ENCODE peak calls at places on chromosomes 12 and 14, in six cellular contexts. One of them, this sample, is unnamed.

GRCh38 chr12:59093090-59093489 is 172.8 kb upstream of the LRIG3 start:
- DNase-seq in cerebellum: no peak
- DNase-seq in activated CD8-positive, alpha-beta T cell treated with anti-CD3 and anti-CD28 coated beads, Interleukin-2, amount 10 ng/mL, durations not matched to agents 7 days and 5 days: no peak
- DNase-seq in activated CD8-positive, alpha-beta memory T cell treated with anti-CD3 and anti-CD28 coated beads, Interleukin-2, amount 50 U/mL, for 4 hours: no peak
- DNase-seq in cerebellar cortex: no peak
- DNase-seq in hippocampal formation: no peak
- DNase-seq in this sample: no peak

GRCh38 chr12:57631566-57632368 is 1.2 kb downstream of the B4GALNT1 start:
- DNase-seq in hippocampal formation: no peak
- DNase-seq in cerebellar cortex: peak
- DNase-seq in activated CD8-positive, alpha-beta memory T cell treated with anti-CD3 and anti-CD28 coated beads, Interleukin-2, amount 50 U/mL, for 4 hours: no peak
- DNase-seq in activated CD8-positive, alpha-beta T cell treated with anti-CD3 and anti-CD28 coated beads, Interleukin-2, amount 10 ng/mL, durations not matched to agents 7 days and 5 days: no peak
- DNase-seq in cerebellum: peak
- DNase-seq in this sample: no peak

GRCh38 chr12:122079532-122080081 is 1.1 kb downstream of the MLXIP start:
- DNase-seq in activated CD8-positive, alpha-beta memory T cell treated with anti-CD3 and anti-CD28 coated beads, Interleukin-2, amount 50 U/mL, for 4 hours: no peak
- DNase-seq in activated CD8-positive, alpha-beta T cell treated with anti-CD3 and anti-CD28 coated beads, Interleukin-2, amount 10 ng/mL, durations not matched to agents 7 days and 5 days: no peak
- DNase-seq in hippocampal formation: no peak
- DNase-seq in cerebellum: no peak
- DNase-seq in cerebellar cortex: no peak
- DNase-seq in this sample: no peak

GRCh38 chr12:18868673-18869072 is 130.8 kb downstream of the CAPZA3 start:
- DNase-seq in hippocampal formation: no peak
- DNase-seq in activated CD8-positive, alpha-beta T cell treated with anti-CD3 and anti-CD28 coated beads, Interleukin-2, amount 10 ng/mL, durations not matched to agents 7 days and 5 days: no peak
- DNase-seq in cerebellum: no peak
- DNase-seq in cerebellar cortex: no peak
- DNase-seq in activated CD8-positive, alpha-beta memory T cell treated with anti-CD3 and anti-CD28 coated beads, Interleukin-2, amount 50 U/mL, for 4 hours: no peak
- DNase-seq in this sample: no peak

GRCh38 chr12:52672321-52672933 is 7.8 kb downstream of the KRT1 start:
- DNase-seq in hippocampal formation: no peak
- DNase-seq in activated CD8-positive, alpha-beta memory T cell treated with anti-CD3 and anti-CD28 coated beads, Interleukin-2, amount 50 U/mL, for 4 hours: no peak
- DNase-seq in cerebellar cortex: no peak
- DNase-seq in activated CD8-positive, alpha-beta T cell treated with anti-CD3 and anti-CD28 coated beads, Interleukin-2, amount 10 ng/mL, durations not matched to agents 7 days and 5 days: no peak
- DNase-seq in cerebellum: no peak
- DNase-seq in this sample: no peak

GRCh38 chr12:132490481-132491348 is 764 bp downstream of the FBRSL1 start:
- DNase-seq in hippocampal formation: no peak
- DNase-seq in activated CD8-positive, alpha-beta T cell treated with anti-CD3 and anti-CD28 coated beads, Interleukin-2, amount 10 ng/mL, durations not matched to agents 7 days and 5 days: no peak
- DNase-seq in activated CD8-positive, alpha-beta memory T cell treated with anti-CD3 and anti-CD28 coated beads, Interleukin-2, amount 50 U/mL, for 4 hours: no peak
- DNase-seq in cerebellum: no peak
- DNase-seq in cerebellar cortex: no peak
- DNase-seq in this sample: no peak

GRCh38 chr12:3896851-3897351 is 23.7 kb upstream of the PARP11 start:
- DNase-seq in cerebellar cortex: no peak
- DNase-seq in cerebellum: no peak
- DNase-seq in activated CD8-positive, alpha-beta memory T cell treated with anti-CD3 and anti-CD28 coated beads, Interleukin-2, amount 50 U/mL, for 4 hours: no peak
- DNase-seq in hippocampal formation: no peak
- DNase-seq in activated CD8-positive, alpha-beta T cell treated with anti-CD3 and anti-CD28 coated beads, Interleukin-2, amount 10 ng/mL, durations not matched to agents 7 days and 5 days: no peak
- DNase-seq in this sample: no peak

GRCh38 chr14:53716521-53716920 is 240.1 kb downstream of the BMP4 start:
- DNase-seq in cerebellar cortex: no peak
- DNase-seq in activated CD8-positive, alpha-beta memory T cell treated with anti-CD3 and anti-CD28 coated beads, Interleukin-2, amount 50 U/mL, for 4 hours: no peak
- DNase-seq in cerebellum: no peak
- DNase-seq in activated CD8-positive, alpha-beta T cell treated with anti-CD3 and anti-CD28 coated beads, Interleukin-2, amount 10 ng/mL, durations not matched to agents 7 days and 5 days: no peak
- DNase-seq in hippocampal formation: no peak
- DNase-seq in this sample: no peak

GRCh38 chr14:80456200-80456599 is 244.9 kb upstream of the DIO2 start:
- DNase-seq in cerebellar cortex: no peak
- DNase-seq in cerebellum: no peak
- DNase-seq in activated CD8-positive, alpha-beta T cell treated with anti-CD3 and anti-CD28 coated beads, Interleukin-2, amount 10 ng/mL, durations not matched to agents 7 days and 5 days: no peak
- DNase-seq in activated CD8-positive, alpha-beta memory T cell treated with anti-CD3 and anti-CD28 coated beads, Interleukin-2, amount 50 U/mL, for 4 hours: no peak
- DNase-seq in hippocampal formation: no peak
- DNase-seq in this sample: no peak

GRCh38 chr14:103517626-103518415 is 4.8 kb downstream of the CKB start:
- DNase-seq in hippocampal formation: no peak
- DNase-seq in cerebellum: no peak
- DNase-seq in cerebellar cortex: peak
- DNase-seq in activated CD8-positive, alpha-beta T cell treated with anti-CD3 and anti-CD28 coated beads, Interleukin-2, amount 10 ng/mL, durations not matched to agents 7 days and 5 days: no peak
- DNase-seq in activated CD8-positive, alpha-beta memory T cell treated with anti-CD3 and anti-CD28 coated beads, Interleukin-2, amount 50 U/mL, for 4 hours: no peak
- DNase-seq in this sample: no peak

GRCh38 chr12:120710805-120711296 is 593 bp downstream of the UNC119B start:
- DNase-seq in cerebellum: peak
- DNase-seq in activated CD8-positive, alpha-beta memory T cell treated with anti-CD3 and anti-CD28 coated beads, Interleukin-2, amount 50 U/mL, for 4 hours: peak
- DNase-seq in hippocampal formation: no peak
- DNase-seq in cerebellar cortex: peak
- DNase-seq in activated CD8-positive, alpha-beta T cell treated with anti-CD3 and anti-CD28 coated beads, Interleukin-2, amount 10 ng/mL, durations not matched to agents 7 days and 5 days: peak
- DNase-seq in this sample: no peak

GRCh38 chr12:1346126-1346525 is 248.3 kb downstream of the FBXL14 start:
- DNase-seq in activated CD8-positive, alpha-beta memory T cell treated with anti-CD3 and anti-CD28 coated beads, Interleukin-2, amount 50 U/mL, for 4 hours: no peak
- DNase-seq in activated CD8-positive, alpha-beta T cell treated with anti-CD3 and anti-CD28 coated beads, Interleukin-2, amount 10 ng/mL, durations not matched to agents 7 days and 5 days: no peak
- DNase-seq in hippocampal formation: no peak
- DNase-seq in cerebellar cortex: no peak
- DNase-seq in cerebellum: no peak
- DNase-seq in this sample: no peak

GRCh38 chr14:35337557-35338255 is 45.5 kb downstream of the PSMA6 start:
- DNase-seq in cerebellum: no peak
- DNase-seq in activated CD8-positive, alpha-beta memory T cell treated with anti-CD3 and anti-CD28 coated beads, Interleukin-2, amount 50 U/mL, for 4 hours: no peak
- DNase-seq in hippocampal formation: no peak
- DNase-seq in cerebellar cortex: no peak
- DNase-seq in activated CD8-positive, alpha-beta T cell treated with anti-CD3 and anti-CD28 coated beads, Interleukin-2, amount 10 ng/mL, durations not matched to agents 7 days and 5 days: no peak
- DNase-seq in this sample: no peak

GRCh38 chr14:50998612-50999011 is 54.3 kb upstream of the PYGL start:
- DNase-seq in hippocampal formation: no peak
- DNase-seq in cerebellum: no peak
- DNase-seq in activated CD8-positive, alpha-beta memory T cell treated with anti-CD3 and anti-CD28 coated beads, Interleukin-2, amount 50 U/mL, for 4 hours: no peak
- DNase-seq in cerebellar cortex: no peak
- DNase-seq in activated CD8-positive, alpha-beta T cell treated with anti-CD3 and anti-CD28 coated beads, Interleukin-2, amount 10 ng/mL, durations not matched to agents 7 days and 5 days: no peak
- DNase-seq in this sample: no peak

GRCh38 chr12:112401903-112402498 is 7.4 kb downstream of the RPL6 start:
- DNase-seq in cerebellar cortex: no peak
- DNase-seq in hippocampal formation: no peak
- DNase-seq in cerebellum: no peak
- DNase-seq in activated CD8-positive, alpha-beta T cell treated with anti-CD3 and anti-CD28 coated beads, Interleukin-2, amount 10 ng/mL, durations not matched to agents 7 days and 5 days: no peak
- DNase-seq in activated CD8-positive, alpha-beta memory T cell treated with anti-CD3 and anti-CD28 coated beads, Interleukin-2, amount 50 U/mL, for 4 hours: no peak
- DNase-seq in this sample: no peak